ENCODE peak calls at places on chromosome 2, in nine cellular contexts. One of them, this sample, is unnamed.

GRCh38 chr2:233436191-233436581 is 81.9 kb downstream of the DGKD start:
- DNase-seq in HCT116: no peak
- DNase-seq in psoas muscle: peak; percentile 78
- DNase-seq in B cell: no peak
- DNase-seq in lower lobe of right lung: no peak
- DNase-seq in left ventricle myocardium inferior: no peak
- DNase-seq in hepatocyte: no peak
- DNase-seq in upper lobe of left lung: peak; percentile 11
- DNase-seq in HFF-Myc: no peak
- DNase-seq in this sample: no peak

GRCh38 chr2:24926602-24927252 is 6.7 kb upstream of the ADCY3 start:
- DNase-seq in upper lobe of left lung: peak; percentile 54
- DNase-seq in psoas muscle: peak; percentile 88
- DNase-seq in left ventricle myocardium inferior: peak; percentile 74
- DNase-seq in hepatocyte: no peak
- DNase-seq in B cell: no peak
- DNase-seq in HFF-Myc: no peak
- DNase-seq in HCT116: no peak
- DNase-seq in lower lobe of right lung: peak; percentile 65
- DNase-seq in this sample: no peak

GRCh38 chr2:128554151-128554769 is 235.6 kb upstream of the HS6ST1 start:
- DNase-seq in left ventricle myocardium inferior: no peak
- DNase-seq in hepatocyte: no peak
- DNase-seq in HFF-Myc: no peak
- DNase-seq in psoas muscle: no peak
- DNase-seq in upper lobe of left lung: no peak
- DNase-seq in B cell: no peak
- DNase-seq in lower lobe of right lung: no peak
- DNase-seq in HCT116: no peak
- DNase-seq in this sample: no peak

GRCh38 chr2:64857581-64858471 is 131.4 kb upstream of the SLC1A4 start:
- DNase-seq in hepatocyte: peak; percentile 25
- DNase-seq in lower lobe of right lung: no peak
- DNase-seq in B cell: no peak
- DNase-seq in upper lobe of left lung: no peak
- DNase-seq in left ventricle myocardium inferior: peak; percentile 67
- DNase-seq in HFF-Myc: no peak
- DNase-seq in HCT116: no peak
- DNase-seq in psoas muscle: peak; percentile 80
- DNase-seq in this sample: no peak

GRCh38 chr2:150080115-150080514 is 407.4 kb downstream of the RND3 start:
- DNase-seq in HFF-Myc: no peak
- DNase-seq in psoas muscle: no peak
- DNase-seq in lower lobe of right lung: no peak
- DNase-seq in hepatocyte: no peak
- DNase-seq in left ventricle myocardium inferior: no peak
- DNase-seq in upper lobe of left lung: no peak
- DNase-seq in B cell: no peak
- DNase-seq in HCT116: no peak
- DNase-seq in this sample: no peak

GRCh38 chr2:203327582-203327917 is 644 bp upstream of the ABI2 start:
- DNase-seq in hepatocyte: no peak
- DNase-seq in lower lobe of right lung: no peak
- DNase-seq in left ventricle myocardium inferior: no peak
- DNase-seq in B cell: no peak
- DNase-seq in upper lobe of left lung: no peak
- DNase-seq in psoas muscle: no peak
- DNase-seq in HFF-Myc: no peak
- DNase-seq in HCT116: no peak
- DNase-seq in this sample: no peak

GRCh38 chr2:236965021-236965840 is 120.5 kb upstream of the COPS8 start:
- DNase-seq in B cell: no peak
- DNase-seq in lower lobe of right lung: no peak
- DNase-seq in HCT116: no peak
- DNase-seq in upper lobe of left lung: no peak
- DNase-seq in left ventricle myocardium inferior: no peak
- DNase-seq in HFF-Myc: no peak
- DNase-seq in psoas muscle: no peak
- DNase-seq in hepatocyte: no peak
- DNase-seq in this sample: no peak

GRCh38 chr2:128604045-128604444 is 285.4 kb upstream of the HS6ST1 start:
- DNase-seq in psoas muscle: peak; percentile 30
- DNase-seq in lower lobe of right lung: no peak
- DNase-seq in upper lobe of left lung: peak; percentile 8
- DNase-seq in HCT116: no peak
- DNase-seq in hepatocyte: no peak
- DNase-seq in left ventricle myocardium inferior: peak; percentile 3
- DNase-seq in HFF-Myc: no peak
- DNase-seq in B cell: no peak
- DNase-seq in this sample: no peak

GRCh38 chr2:122163596-122163995 is 408.1 kb downstream of the TSN start:
- DNase-seq in upper lobe of left lung: no peak
- DNase-seq in HCT116: no peak
- DNase-seq in B cell: no peak
- DNase-seq in hepatocyte: no peak
- DNase-seq in left ventricle myocardium inferior: no peak
- DNase-seq in HFF-Myc: no peak
- DNase-seq in psoas muscle: no peak
- DNase-seq in lower lobe of right lung: no peak
- DNase-seq in this sample: no peak

GRCh38 chr2:174574657-174575056 is 22.9 kb downstream of the WIPF1 start:
- DNase-seq in left ventricle myocardium inferior: no peak
- DNase-seq in psoas muscle: no peak
- DNase-seq in lower lobe of right lung: no peak
- DNase-seq in B cell: no peak
- DNase-seq in upper lobe of left lung: no peak
- DNase-seq in HFF-Myc: no peak
- DNase-seq in hepatocyte: no peak
- DNase-seq in HCT116: no peak
- DNase-seq in this sample: no peak

GRCh38 chr2:241846406-241846805 is 12.3 kb downstream of the PDCD1 start:
- DNase-seq in left ventricle myocardium inferior: no peak
- DNase-seq in lower lobe of right lung: peak; percentile 39
- DNase-seq in B cell: no peak
- DNase-seq in hepatocyte: no peak
- DNase-seq in psoas muscle: no peak
- DNase-seq in HCT116: no peak
- DNase-seq in upper lobe of left lung: no peak
- DNase-seq in HFF-Myc: no peak
- DNase-seq in this sample: no peak

GRCh38 chr2:201980389-201980821 is 53.2 kb upstream of the FZD7 start:
- DNase-seq in HCT116: no peak
- DNase-seq in left ventricle myocardium inferior: no peak
- DNase-seq in lower lobe of right lung: no peak
- DNase-seq in HFF-Myc: no peak
- DNase-seq in hepatocyte: no peak
- DNase-seq in B cell: no peak
- DNase-seq in upper lobe of left lung: no peak
- DNase-seq in psoas muscle: no peak
- DNase-seq in this sample: peak; percentile 41

GRCh38 chr2:39838589-39838988 is 59.5 kb upstream of the THUMPD2 start:
- DNase-seq in lower lobe of right lung: no peak
- DNase-seq in hepatocyte: no peak
- DNase-seq in B cell: no peak
- DNase-seq in psoas muscle: no peak
- DNase-seq in HCT116: no peak
- DNase-seq in upper lobe of left lung: no peak
- DNase-seq in HFF-Myc: no peak
- DNase-seq in left ventricle myocardium inferior: no peak
- DNase-seq in this sample: no peak

DNA sequence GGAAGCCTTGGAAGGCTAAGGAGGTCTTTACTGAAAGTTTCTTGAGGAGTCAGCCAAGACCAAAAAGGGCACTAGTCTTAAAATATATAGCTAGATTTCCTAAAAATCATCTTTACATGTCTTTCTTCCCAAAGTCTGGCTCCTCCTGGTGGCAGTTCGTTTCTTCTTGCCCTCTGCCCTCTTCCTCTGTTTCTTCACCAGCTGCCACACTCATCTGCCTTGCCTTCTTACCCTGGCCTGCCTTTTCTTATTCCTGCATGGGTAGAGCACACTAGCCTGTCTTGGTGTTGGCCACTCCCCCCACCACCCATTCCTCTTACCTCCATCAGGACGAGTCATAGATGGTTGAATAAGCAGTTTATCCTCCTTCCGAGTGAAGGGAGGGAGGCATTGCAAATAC is 129.8 kb downstream of the RAPGEF4 start:
- DNase-seq in hepatocyte: no peak
- DNase-seq in left ventricle myocardium inferior: no peak
- DNase-seq in upper lobe of left lung: no peak
- DNase-seq in HCT116: no peak
- DNase-seq in B cell: no peak
- DNase-seq in HFF-Myc: no peak
- DNase-seq in lower lobe of right lung: no peak
- DNase-seq in psoas muscle: no peak
- DNase-seq in this sample: no peak
- TF ChIP-seq CTCF in hepatocyte: no peak
- TF ChIP-seq CTCF in left ventricle myocardium inferior: no peak
- TF ChIP-seq CTCF in upper lobe of left lung: no peak
- TF ChIP-seq CTCF in HCT116: peak; percentile 45
- TF ChIP-seq CTCF in B cell: no peak
- TF ChIP-seq CTCF in HFF-Myc: peak; percentile 28
- TF ChIP-seq CTCF in lower lobe of right lung: no peak
- TF ChIP-seq CTCF in psoas muscle: no peak
- TF ChIP-seq CTCF in this sample: peak; percentile 12

GRCh38 chr2:43021791-43022500 is 204.5 kb downstream of the ZFP36L2 start:
- DNase-seq in lower lobe of right lung: no peak
- DNase-seq in left ventricle myocardium inferior: no peak
- DNase-seq in HFF-Myc: no peak
- DNase-seq in psoas muscle: peak; percentile 46
- DNase-seq in hepatocyte: peak; percentile 69
- DNase-seq in HCT116: peak; percentile 7
- DNase-seq in upper lobe of left lung: no peak
- DNase-seq in B cell: no peak
- DNase-seq in this sample: no peak
- TF ChIP-seq CTCF in lower lobe of right lung: no peak
- TF ChIP-seq CTCF in left ventricle myocardium inferior: no peak
- TF ChIP-seq CTCF in HFF-Myc: no peak
- TF ChIP-seq CTCF in psoas muscle: no peak
- TF ChIP-seq CTCF in hepatocyte: peak; percentile 37
- TF ChIP-seq CTCF in HCT116: peak; percentile 68
- TF ChIP-seq CTCF in upper lobe of left lung: no peak
- TF ChIP-seq CTCF in B cell: no peak
- TF ChIP-seq CTCF in this sample: peak; percentile 23

DNA sequence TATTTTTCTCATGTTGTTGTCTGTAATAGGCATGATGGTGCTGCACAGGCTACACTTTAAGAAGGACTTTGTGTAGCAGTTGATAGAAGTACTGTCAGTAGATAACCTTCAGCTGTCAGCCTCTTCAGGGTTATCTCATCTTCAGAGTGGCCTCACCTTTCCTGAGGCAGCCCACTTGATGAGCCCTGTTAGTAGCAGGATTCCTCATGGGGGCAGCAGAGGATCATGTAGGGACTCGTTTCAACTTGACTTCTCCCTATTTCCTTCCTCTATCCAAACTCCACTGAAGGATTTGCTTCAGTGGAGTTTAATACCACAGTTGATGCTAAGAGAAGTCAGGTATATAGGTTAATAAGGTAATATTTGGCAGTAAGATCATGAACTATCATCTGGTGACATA is 530.3 kb upstream of the FSIP2 start:
- DNase-seq in hepatocyte: peak; percentile 73
- DNase-seq in left ventricle myocardium inferior: no peak
- DNase-seq in HFF-Myc: no peak
- DNase-seq in psoas muscle: no peak
- DNase-seq in B cell: no peak
- DNase-seq in HCT116: peak; percentile 45
- DNase-seq in upper lobe of left lung: no peak
- DNase-seq in lower lobe of right lung: no peak
- DNase-seq in this sample: no peak
- TF ChIP-seq CTCF in hepatocyte: peak; percentile 65
- TF ChIP-seq CTCF in left ventricle myocardium inferior: peak; percentile 23
- TF ChIP-seq CTCF in HFF-Myc: no peak
- TF ChIP-seq CTCF in psoas muscle: peak; percentile 16
- TF ChIP-seq CTCF in B cell: no peak
- TF ChIP-seq CTCF in HCT116: peak; percentile 71
- TF ChIP-seq CTCF in upper lobe of left lung: no peak
- TF ChIP-seq CTCF in lower lobe of right lung: no peak
- TF ChIP-seq CTCF in this sample: peak; percentile 43

GRCh38 chr2:127525692-127526141 is 572 bp downstream of the IWS1 start:
- DNase-seq in HFF-Myc: no peak
- DNase-seq in upper lobe of left lung: no peak
- DNase-seq in B cell: no peak
- DNase-seq in left ventricle myocardium inferior: no peak
- DNase-seq in HCT116: no peak
- DNase-seq in hepatocyte: peak; percentile 50
- DNase-seq in psoas muscle: no peak
- DNase-seq in lower lobe of right lung: no peak
- DNase-seq in this sample: peak; percentile 42

GRCh38 chr2:127530245-127531132 is 4.2 kb upstream of the IWS1 start:
- DNase-seq in B cell: no peak
- DNase-seq in lower lobe of right lung: no peak
- DNase-seq in HCT116: no peak
- DNase-seq in left ventricle myocardium inferior: no peak
- DNase-seq in psoas muscle: no peak
- DNase-seq in HFF-Myc: no peak
- DNase-seq in hepatocyte: no peak
- DNase-seq in upper lobe of left lung: no peak
- DNase-seq in this sample: no peak

GRCh38 chr2:127526142-127526939 is at the start of gene IWS1:
- DNase-seq in HCT116: peak; percentile 93
- DNase-seq in hepatocyte: peak; percentile 99
- DNase-seq in left ventricle myocardium inferior: peak; percentile 94
- DNase-seq in HFF-Myc: peak; percentile 89
- DNase-seq in psoas muscle: peak; percentile 98
- DNase-seq in lower lobe of right lung: peak; percentile 97
- DNase-seq in B cell: peak; percentile 92
- DNase-seq in upper lobe of left lung: peak; percentile 97
- DNase-seq in this sample: peak; percentile 96

GRCh38 chr2:127528487-127528886 is 2.2 kb upstream of the IWS1 start:
- DNase-seq in B cell: no peak
- DNase-seq in lower lobe of right lung: no peak
- DNase-seq in HCT116: no peak
- DNase-seq in hepatocyte: no peak
- DNase-seq in psoas muscle: no peak
- DNase-seq in HFF-Myc: no peak
- DNase-seq in left ventricle myocardium inferior: no peak
- DNase-seq in upper lobe of left lung: no peak
- DNase-seq in this sample: no peak

DNA sequence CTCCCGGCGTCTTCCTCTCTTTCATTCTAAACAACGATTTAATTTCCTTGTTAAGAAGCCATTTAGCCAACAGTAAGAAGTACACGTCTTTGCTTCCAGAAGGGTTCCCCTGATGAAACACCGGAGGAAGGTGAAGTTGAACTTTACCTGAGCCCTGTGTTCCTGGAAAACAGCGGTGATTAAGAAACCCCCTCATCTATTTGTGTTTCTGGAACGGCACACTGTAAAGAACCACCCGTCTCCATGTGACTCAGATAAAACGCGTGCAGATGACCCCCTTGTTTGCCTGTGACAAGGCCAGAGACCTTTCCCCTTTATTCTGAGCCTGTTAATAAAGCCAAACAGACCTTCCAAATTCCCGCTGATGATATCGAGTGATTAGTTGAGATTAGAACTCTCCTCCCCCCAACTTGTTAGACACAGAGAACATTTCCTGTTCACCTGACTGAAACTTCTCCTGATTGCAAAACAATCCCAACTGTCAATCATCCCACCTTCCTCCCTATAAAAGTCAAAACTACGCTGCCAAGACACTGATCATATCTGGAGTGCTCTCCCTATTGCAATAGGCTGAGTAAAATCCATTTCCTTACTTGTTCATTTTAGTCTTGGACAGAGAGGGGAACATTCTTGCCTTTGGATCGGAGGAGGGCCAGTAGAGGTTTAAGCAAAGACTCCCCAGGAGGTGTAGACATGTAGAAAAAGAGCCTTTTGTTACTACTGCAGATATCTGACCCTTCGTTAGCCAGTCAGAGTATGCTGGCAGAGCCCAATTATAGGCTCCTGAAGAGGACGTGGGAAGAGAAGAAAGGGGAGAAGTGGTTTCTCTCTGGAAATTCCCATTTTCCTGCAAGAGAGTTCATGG is 883 bp upstream of the IWS1 start:
- DNase-seq in psoas muscle: no peak
- DNase-seq in B cell: no peak
- DNase-seq in HFF-Myc: no peak
- DNase-seq in lower lobe of right lung: no peak
- DNase-seq in left ventricle myocardium inferior: no peak
- DNase-seq in HCT116: peak; percentile 31
- DNase-seq in upper lobe of left lung: no peak
- DNase-seq in hepatocyte: peak; percentile 63
- DNase-seq in this sample: peak; percentile 42
- TF ChIP-seq CTCF in psoas muscle: no peak
- TF ChIP-seq CTCF in B cell: no peak
- TF ChIP-seq CTCF in HFF-Myc: no peak
- TF ChIP-seq CTCF in lower lobe of right lung: no peak
- TF ChIP-seq CTCF in left ventricle myocardium inferior: no peak
- TF ChIP-seq CTCF in HCT116: peak; percentile 16
- TF ChIP-seq CTCF in upper lobe of left lung: no peak
- TF ChIP-seq CTCF in hepatocyte: peak; percentile 1
- TF ChIP-seq CTCF in this sample: no peak

This sample was measured in MM.1S.